ENCODE peak calls at places on chromosomes 4 and X, in eight cellular contexts. J is amygdala; Y is mesendoderm; G is NCI-H2081; U is Jurkat, Clone E6-1; O is cerebellar cortex; A is mesothelial cell of epicardium; D is activated gamma-delta T cell treated with anti-CD3 and anti-CD28 coated beads, Interleukin-2, amount 50 U/mL, for 16 hours. C is an unnamed sample.

GRCh38 chr4:119209586-119209985 is 2.9 kb upstream of the USP53 start:
- DNase-seq in J (no peak), Y (no peak), G (no peak), U (no peak), O (no peak), A (no peak), D (no peak), C (no peak)

GRCh38 chr4:4866833-4867744 is 7.6 kb downstream of the MSX1 start:
- DNase-seq in J (no peak), Y (peak), G (no peak), U (no peak), O (peak), A (peak), D (no peak), C (peak)

GRCh38 chrX:26664919-26665318 is 448.9 kb downstream of the MAGEB5 start:
- DNase-seq in J (no peak), Y (no peak), G (no peak), U (no peak), O (no peak), A (no peak), D (no peak), C (no peak)

GRCh38 chrX:17032351-17032750 is 85.9 kb downstream of the REPS2 start:
- DNase-seq in J (no peak), Y (no peak), G (no peak), U (no peak), O (no peak), A (no peak), D (no peak), C (peak)

GRCh38 chrX:71098951-71099506 is 3.4 kb downstream of the FOXO4 start:
- DNase-seq in J (no peak), Y (peak), G (no peak), U (no peak), O (no peak), A (no peak), D (no peak), C (no peak)

GRCh38 chrX:13387656-13388421 is 68.0 kb upstream of the ATXN3L start:
- DNase-seq in J (no peak), Y (no peak), G (no peak), U (no peak), O (peak), A (no peak), D (no peak), C (no peak)

GRCh38 chr4:188121530-188121929 is 12.1 kb upstream of the TRIML2 start:
- DNase-seq in J (no peak), Y (no peak), G (no peak), U (no peak), O (no peak), A (no peak), D (no peak), C (no peak)

GRCh38 chr4:164357957-164358356 is 396.0 kb upstream of the SMIM31 start:
- DNase-seq in J (no peak), Y (peak), G (no peak), U (no peak), O (no peak), A (no peak), D (no peak), C (no peak)

GRCh38 chr4:76990288-76991080 is 40.9 kb downstream of the SEPTIN11 start:
- DNase-seq in J (no peak), Y (peak), G (no peak), U (no peak), O (no peak), A (no peak), D (no peak), C (no peak)

GRCh38 chr4:76307670-76308014 is 1.1 kb downstream of the STBD1 start:
- DNase-seq in J (no peak), Y (no peak), G (no peak), U (no peak), O (no peak), A (no peak), D (no peak), C (no peak)

GRCh38 chr4:2828758-2829181 is 14.9 kb upstream of the ADD1 start:
- DNase-seq in J (no peak), Y (no peak), G (no peak), U (no peak), O (no peak), A (no peak), D (no peak), C (no peak)

GRCh38 chrX:72142094-72142843 is 10.6 kb upstream of the RTL5 start:
- DNase-seq in J (no peak), Y (no peak), G (peak), U (peak), O (peak), A (no peak), D (no peak), C (no peak)

C was measured in dermis blood vessel endothelial cell.